ENCODE peak calls at places on chromosomes 6 and 20, in nine cellular contexts. One of them, this sample, is unnamed.

GRCh38 chr6:169990095-169991030 is 238.9 kb downstream of the ERMARD start:
- DNase-seq in T follicular helper cell: no peak
- DNase-seq in adrenal gland: no peak
- DNase-seq in effector memory CD4-positive, alpha-beta T cell: no peak
- DNase-seq in stimulated activated CD4-positive, alpha-beta T cell treated with anti-CD3 and anti-CD28 coated beads, Interleukin-1b, Interleukin-23, amount 100 ng/mL, for 1 hour: no peak
- DNase-seq in endothelial cell: no peak
- DNase-seq in trophoblast cell: peak; percentile 38
- DNase-seq in HEK293T: no peak
- DNase-seq in stimulated activated CD8-positive, alpha-beta memory T cell treated with anti-CD3 and anti-CD28 coated beads, Interleukin-2, amount 100 ng/mL, for 1 hour: peak; percentile 9
- DNase-seq in this sample: no peak

GRCh38 chr6:77425216-77425615 is 38.1 kb downstream of the HTR1B start:
- DNase-seq in T follicular helper cell: no peak
- DNase-seq in adrenal gland: no peak
- DNase-seq in effector memory CD4-positive, alpha-beta T cell: no peak
- DNase-seq in stimulated activated CD4-positive, alpha-beta T cell treated with anti-CD3 and anti-CD28 coated beads, Interleukin-1b, Interleukin-23, amount 100 ng/mL, for 1 hour: no peak
- DNase-seq in endothelial cell: no peak
- DNase-seq in trophoblast cell: no peak
- DNase-seq in HEK293T: no peak
- DNase-seq in stimulated activated CD8-positive, alpha-beta memory T cell treated with anti-CD3 and anti-CD28 coated beads, Interleukin-2, amount 100 ng/mL, for 1 hour: no peak
- DNase-seq in this sample: no peak

GRCh38 chr6:137271245-137272183 is 52.3 kb upstream of the IFNGR1 start:
- DNase-seq in T follicular helper cell: no peak
- DNase-seq in adrenal gland: no peak
- DNase-seq in effector memory CD4-positive, alpha-beta T cell: no peak
- DNase-seq in stimulated activated CD4-positive, alpha-beta T cell treated with anti-CD3 and anti-CD28 coated beads, Interleukin-1b, Interleukin-23, amount 100 ng/mL, for 1 hour: no peak
- DNase-seq in endothelial cell: no peak
- DNase-seq in trophoblast cell: peak; percentile 73
- DNase-seq in HEK293T: peak; percentile 49
- DNase-seq in stimulated activated CD8-positive, alpha-beta memory T cell treated with anti-CD3 and anti-CD28 coated beads, Interleukin-2, amount 100 ng/mL, for 1 hour: no peak
- DNase-seq in this sample: no peak

GRCh38 chr6:121157913-121158312 is 176.4 kb downstream of the TBC1D32 start:
- DNase-seq in T follicular helper cell: no peak
- DNase-seq in adrenal gland: no peak
- DNase-seq in effector memory CD4-positive, alpha-beta T cell: no peak
- DNase-seq in stimulated activated CD4-positive, alpha-beta T cell treated with anti-CD3 and anti-CD28 coated beads, Interleukin-1b, Interleukin-23, amount 100 ng/mL, for 1 hour: no peak
- DNase-seq in endothelial cell: no peak
- DNase-seq in trophoblast cell: peak; percentile 47
- DNase-seq in HEK293T: no peak
- DNase-seq in stimulated activated CD8-positive, alpha-beta memory T cell treated with anti-CD3 and anti-CD28 coated beads, Interleukin-2, amount 100 ng/mL, for 1 hour: no peak
- DNase-seq in this sample: no peak

GRCh38 chr20:44785768-44786167 is 24.6 kb downstream of the RIMS4 start:
- DNase-seq in T follicular helper cell: no peak
- DNase-seq in adrenal gland: no peak
- DNase-seq in effector memory CD4-positive, alpha-beta T cell: no peak
- DNase-seq in stimulated activated CD4-positive, alpha-beta T cell treated with anti-CD3 and anti-CD28 coated beads, Interleukin-1b, Interleukin-23, amount 100 ng/mL, for 1 hour: no peak
- DNase-seq in endothelial cell: no peak
- DNase-seq in trophoblast cell: no peak
- DNase-seq in HEK293T: no peak
- DNase-seq in stimulated activated CD8-positive, alpha-beta memory T cell treated with anti-CD3 and anti-CD28 coated beads, Interleukin-2, amount 100 ng/mL, for 1 hour: no peak
- DNase-seq in this sample: no peak

GRCh38 chr20:32004963-32005362 is 5.3 kb upstream of the CCM2L start:
- DNase-seq in T follicular helper cell: no peak
- DNase-seq in adrenal gland: no peak
- DNase-seq in effector memory CD4-positive, alpha-beta T cell: no peak
- DNase-seq in stimulated activated CD4-positive, alpha-beta T cell treated with anti-CD3 and anti-CD28 coated beads, Interleukin-1b, Interleukin-23, amount 100 ng/mL, for 1 hour: no peak
- DNase-seq in endothelial cell: no peak
- DNase-seq in trophoblast cell: peak; percentile 15
- DNase-seq in HEK293T: no peak
- DNase-seq in stimulated activated CD8-positive, alpha-beta memory T cell treated with anti-CD3 and anti-CD28 coated beads, Interleukin-2, amount 100 ng/mL, for 1 hour: no peak
- DNase-seq in this sample: no peak

GRCh38 chr20:21981179-21981578 is 275.7 kb downstream of the PAX1 start:
- DNase-seq in T follicular helper cell: no peak
- DNase-seq in adrenal gland: no peak
- DNase-seq in effector memory CD4-positive, alpha-beta T cell: no peak
- DNase-seq in stimulated activated CD4-positive, alpha-beta T cell treated with anti-CD3 and anti-CD28 coated beads, Interleukin-1b, Interleukin-23, amount 100 ng/mL, for 1 hour: no peak
- DNase-seq in endothelial cell: no peak
- DNase-seq in trophoblast cell: peak; percentile 1
- DNase-seq in HEK293T: no peak
- DNase-seq in stimulated activated CD8-positive, alpha-beta memory T cell treated with anti-CD3 and anti-CD28 coated beads, Interleukin-2, amount 100 ng/mL, for 1 hour: no peak
- DNase-seq in this sample: no peak

GRCh38 chr6:44771647-44772415 is 384.3 kb downstream of the CDC5L start:
- DNase-seq in T follicular helper cell: no peak
- DNase-seq in adrenal gland: no peak
- DNase-seq in effector memory CD4-positive, alpha-beta T cell: no peak
- DNase-seq in stimulated activated CD4-positive, alpha-beta T cell treated with anti-CD3 and anti-CD28 coated beads, Interleukin-1b, Interleukin-23, amount 100 ng/mL, for 1 hour: no peak
- DNase-seq in endothelial cell: no peak
- DNase-seq in trophoblast cell: no peak
- DNase-seq in HEK293T: no peak
- DNase-seq in stimulated activated CD8-positive, alpha-beta memory T cell treated with anti-CD3 and anti-CD28 coated beads, Interleukin-2, amount 100 ng/mL, for 1 hour: no peak
- DNase-seq in this sample: no peak

GRCh38 chr6:33620158-33620583 is 951 bp upstream of the ITPR3 start:
- DNase-seq in T follicular helper cell: no peak
- DNase-seq in adrenal gland: no peak
- DNase-seq in effector memory CD4-positive, alpha-beta T cell: no peak
- DNase-seq in stimulated activated CD4-positive, alpha-beta T cell treated with anti-CD3 and anti-CD28 coated beads, Interleukin-1b, Interleukin-23, amount 100 ng/mL, for 1 hour: no peak
- DNase-seq in endothelial cell: peak; percentile 37
- DNase-seq in trophoblast cell: peak; percentile 44
- DNase-seq in HEK293T: no peak
- DNase-seq in stimulated activated CD8-positive, alpha-beta memory T cell treated with anti-CD3 and anti-CD28 coated beads, Interleukin-2, amount 100 ng/mL, for 1 hour: no peak
- DNase-seq in this sample: no peak

GRCh38 chr6:24494726-24495515 is at the start of gene ALDH5A1:
- DNase-seq in T follicular helper cell: peak; percentile 63
- DNase-seq in adrenal gland: peak; percentile 60
- DNase-seq in effector memory CD4-positive, alpha-beta T cell: peak; percentile 57
- DNase-seq in stimulated activated CD4-positive, alpha-beta T cell treated with anti-CD3 and anti-CD28 coated beads, Interleukin-1b, Interleukin-23, amount 100 ng/mL, for 1 hour: peak; percentile 44
- DNase-seq in endothelial cell: peak; percentile 68
- DNase-seq in trophoblast cell: peak; percentile 67
- DNase-seq in HEK293T: peak; percentile 66
- DNase-seq in stimulated activated CD8-positive, alpha-beta memory T cell treated with anti-CD3 and anti-CD28 coated beads, Interleukin-2, amount 100 ng/mL, for 1 hour: peak; percentile 52
- DNase-seq in this sample: peak; percentile 70

GRCh38 chr6:91020741-91021140 is 433.9 kb upstream of the MAP3K7 start:
- DNase-seq in T follicular helper cell: no peak
- DNase-seq in adrenal gland: no peak
- DNase-seq in effector memory CD4-positive, alpha-beta T cell: no peak
- DNase-seq in stimulated activated CD4-positive, alpha-beta T cell treated with anti-CD3 and anti-CD28 coated beads, Interleukin-1b, Interleukin-23, amount 100 ng/mL, for 1 hour: no peak
- DNase-seq in endothelial cell: no peak
- DNase-seq in trophoblast cell: no peak
- DNase-seq in HEK293T: no peak
- DNase-seq in stimulated activated CD8-positive, alpha-beta memory T cell treated with anti-CD3 and anti-CD28 coated beads, Interleukin-2, amount 100 ng/mL, for 1 hour: no peak
- DNase-seq in this sample: no peak

GRCh38 chr20:35742741-35743523 is 872 bp upstream of the RBM39 start:
- DNase-seq in T follicular helper cell: no peak
- DNase-seq in adrenal gland: no peak
- DNase-seq in effector memory CD4-positive, alpha-beta T cell: no peak
- DNase-seq in stimulated activated CD4-positive, alpha-beta T cell treated with anti-CD3 and anti-CD28 coated beads, Interleukin-1b, Interleukin-23, amount 100 ng/mL, for 1 hour: no peak
- DNase-seq in endothelial cell: no peak
- DNase-seq in trophoblast cell: no peak
- DNase-seq in HEK293T: no peak
- DNase-seq in stimulated activated CD8-positive, alpha-beta memory T cell treated with anti-CD3 and anti-CD28 coated beads, Interleukin-2, amount 100 ng/mL, for 1 hour: no peak
- DNase-seq in this sample: no peak

GRCh38 chr6:32271427-32271826 is 47.6 kb upstream of the NOTCH4 start:
- DNase-seq in T follicular helper cell: no peak
- DNase-seq in adrenal gland: no peak
- DNase-seq in effector memory CD4-positive, alpha-beta T cell: no peak
- DNase-seq in stimulated activated CD4-positive, alpha-beta T cell treated with anti-CD3 and anti-CD28 coated beads, Interleukin-1b, Interleukin-23, amount 100 ng/mL, for 1 hour: no peak
- DNase-seq in endothelial cell: no peak
- DNase-seq in trophoblast cell: no peak
- DNase-seq in HEK293T: no peak
- DNase-seq in stimulated activated CD8-positive, alpha-beta memory T cell treated with anti-CD3 and anti-CD28 coated beads, Interleukin-2, amount 100 ng/mL, for 1 hour: no peak
- DNase-seq in this sample: no peak

GRCh38 chr20:8943638-8944037 is 125.2 kb upstream of the PLCB4 start:
- DNase-seq in T follicular helper cell: no peak
- DNase-seq in adrenal gland: no peak
- DNase-seq in effector memory CD4-positive, alpha-beta T cell: no peak
- DNase-seq in stimulated activated CD4-positive, alpha-beta T cell treated with anti-CD3 and anti-CD28 coated beads, Interleukin-1b, Interleukin-23, amount 100 ng/mL, for 1 hour: no peak
- DNase-seq in endothelial cell: no peak
- DNase-seq in trophoblast cell: no peak
- DNase-seq in HEK293T: no peak
- DNase-seq in stimulated activated CD8-positive, alpha-beta memory T cell treated with anti-CD3 and anti-CD28 coated beads, Interleukin-2, amount 100 ng/mL, for 1 hour: no peak
- DNase-seq in this sample: no peak

GRCh38 chr6:25769983-25770382 is 15.4 kb downstream of the SLC17A4 start:
- DNase-seq in T follicular helper cell: no peak
- DNase-seq in adrenal gland: no peak
- DNase-seq in effector memory CD4-positive, alpha-beta T cell: no peak
- DNase-seq in stimulated activated CD4-positive, alpha-beta T cell treated with anti-CD3 and anti-CD28 coated beads, Interleukin-1b, Interleukin-23, amount 100 ng/mL, for 1 hour: no peak
- DNase-seq in endothelial cell: no peak
- DNase-seq in trophoblast cell: peak; percentile 82
- DNase-seq in HEK293T: no peak
- DNase-seq in stimulated activated CD8-positive, alpha-beta memory T cell treated with anti-CD3 and anti-CD28 coated beads, Interleukin-2, amount 100 ng/mL, for 1 hour: no peak
- DNase-seq in this sample: no peak

GRCh38 chr20:19047040-19047950 is 165.1 kb upstream of the SLC24A3 start:
- DNase-seq in T follicular helper cell: no peak
- DNase-seq in adrenal gland: no peak
- DNase-seq in effector memory CD4-positive, alpha-beta T cell: no peak
- DNase-seq in stimulated activated CD4-positive, alpha-beta T cell treated with anti-CD3 and anti-CD28 coated beads, Interleukin-1b, Interleukin-23, amount 100 ng/mL, for 1 hour: no peak
- DNase-seq in endothelial cell: no peak
- DNase-seq in trophoblast cell: peak; percentile 61
- DNase-seq in HEK293T: no peak
- DNase-seq in stimulated activated CD8-positive, alpha-beta memory T cell treated with anti-CD3 and anti-CD28 coated beads, Interleukin-2, amount 100 ng/mL, for 1 hour: no peak
- DNase-seq in this sample: no peak

GRCh38 chr6:431986-432385 is 40.4 kb downstream of the IRF4 start:
- DNase-seq in T follicular helper cell: no peak
- DNase-seq in adrenal gland: no peak
- DNase-seq in effector memory CD4-positive, alpha-beta T cell: no peak
- DNase-seq in stimulated activated CD4-positive, alpha-beta T cell treated with anti-CD3 and anti-CD28 coated beads, Interleukin-1b, Interleukin-23, amount 100 ng/mL, for 1 hour: no peak
- DNase-seq in endothelial cell: no peak
- DNase-seq in trophoblast cell: peak; percentile 15
- DNase-seq in HEK293T: no peak
- DNase-seq in stimulated activated CD8-positive, alpha-beta memory T cell treated with anti-CD3 and anti-CD28 coated beads, Interleukin-2, amount 100 ng/mL, for 1 hour: no peak
- DNase-seq in this sample: no peak

GRCh38 chr6:138509371-138509770 is 10.1 kb upstream of the NHSL1 start:
- DNase-seq in T follicular helper cell: peak; percentile 26
- DNase-seq in adrenal gland: peak; percentile 33
- DNase-seq in effector memory CD4-positive, alpha-beta T cell: peak; percentile 5
- DNase-seq in stimulated activated CD4-positive, alpha-beta T cell treated with anti-CD3 and anti-CD28 coated beads, Interleukin-1b, Interleukin-23, amount 100 ng/mL, for 1 hour: peak; percentile 8
- DNase-seq in endothelial cell: peak; percentile 49
- DNase-seq in trophoblast cell: peak; percentile 71
- DNase-seq in HEK293T: peak; percentile 53
- DNase-seq in stimulated activated CD8-positive, alpha-beta memory T cell treated with anti-CD3 and anti-CD28 coated beads, Interleukin-2, amount 100 ng/mL, for 1 hour: peak; percentile 1
- DNase-seq in this sample: no peak

GRCh38 chr20:6299451-6299850 is 176.6 kb upstream of the FERMT1 start:
- DNase-seq in T follicular helper cell: no peak
- DNase-seq in adrenal gland: no peak
- DNase-seq in effector memory CD4-positive, alpha-beta T cell: no peak
- DNase-seq in stimulated activated CD4-positive, alpha-beta T cell treated with anti-CD3 and anti-CD28 coated beads, Interleukin-1b, Interleukin-23, amount 100 ng/mL, for 1 hour: no peak
- DNase-seq in endothelial cell: no peak
- DNase-seq in trophoblast cell: no peak
- DNase-seq in HEK293T: no peak
- DNase-seq in stimulated activated CD8-positive, alpha-beta memory T cell treated with anti-CD3 and anti-CD28 coated beads, Interleukin-2, amount 100 ng/mL, for 1 hour: no peak
- DNase-seq in this sample: no peak

GRCh38 chr6:142886431-142887170 is 58.4 kb downstream of the HIVEP2 start:
- DNase-seq in T follicular helper cell: no peak
- DNase-seq in adrenal gland: no peak
- DNase-seq in effector memory CD4-positive, alpha-beta T cell: no peak
- DNase-seq in stimulated activated CD4-positive, alpha-beta T cell treated with anti-CD3 and anti-CD28 coated beads, Interleukin-1b, Interleukin-23, amount 100 ng/mL, for 1 hour: no peak
- DNase-seq in endothelial cell: no peak
- DNase-seq in trophoblast cell: peak; percentile 81
- DNase-seq in HEK293T: no peak
- DNase-seq in stimulated activated CD8-positive, alpha-beta memory T cell treated with anti-CD3 and anti-CD28 coated beads, Interleukin-2, amount 100 ng/mL, for 1 hour: no peak
- DNase-seq in this sample: no peak

GRCh38 chr6:1126036-1126435 is 185.9 kb upstream of the FOXQ1 start:
- DNase-seq in T follicular helper cell: no peak
- DNase-seq in adrenal gland: no peak
- DNase-seq in effector memory CD4-positive, alpha-beta T cell: no peak
- DNase-seq in stimulated activated CD4-positive, alpha-beta T cell treated with anti-CD3 and anti-CD28 coated beads, Interleukin-1b, Interleukin-23, amount 100 ng/mL, for 1 hour: no peak
- DNase-seq in endothelial cell: no peak
- DNase-seq in trophoblast cell: no peak
- DNase-seq in HEK293T: no peak
- DNase-seq in stimulated activated CD8-positive, alpha-beta memory T cell treated with anti-CD3 and anti-CD28 coated beads, Interleukin-2, amount 100 ng/mL, for 1 hour: no peak
- DNase-seq in this sample: no peak

GRCh38 chr6:74459260-74459659 is 746.6 kb downstream of the COL12A1 start:
- DNase-seq in T follicular helper cell: no peak
- DNase-seq in adrenal gland: no peak
- DNase-seq in effector memory CD4-positive, alpha-beta T cell: no peak
- DNase-seq in stimulated activated CD4-positive, alpha-beta T cell treated with anti-CD3 and anti-CD28 coated beads, Interleukin-1b, Interleukin-23, amount 100 ng/mL, for 1 hour: no peak
- DNase-seq in endothelial cell: no peak
- DNase-seq in trophoblast cell: no peak
- DNase-seq in HEK293T: no peak
- DNase-seq in stimulated activated CD8-positive, alpha-beta memory T cell treated with anti-CD3 and anti-CD28 coated beads, Interleukin-2, amount 100 ng/mL, for 1 hour: no peak
- DNase-seq in this sample: no peak

GRCh38 chr6:133895573-133896343 is 6.8 kb downstream of the TCF21 start:
- DNase-seq in T follicular helper cell: no peak
- DNase-seq in adrenal gland: no peak
- DNase-seq in effector memory CD4-positive, alpha-beta T cell: no peak
- DNase-seq in stimulated activated CD4-positive, alpha-beta T cell treated with anti-CD3 and anti-CD28 coated beads, Interleukin-1b, Interleukin-23, amount 100 ng/mL, for 1 hour: no peak
- DNase-seq in endothelial cell: peak; percentile 29
- DNase-seq in trophoblast cell: peak; percentile 26
- DNase-seq in HEK293T: no peak
- DNase-seq in stimulated activated CD8-positive, alpha-beta memory T cell treated with anti-CD3 and anti-CD28 coated beads, Interleukin-2, amount 100 ng/mL, for 1 hour: no peak
- DNase-seq in this sample: no peak